ENCODE peak calls at places on chromosome 12, in ten cellular contexts. E is non-pigmented ciliary epithelial cell, F is naive B cell, D is HTR-8/SVneo, J is AG10803, S is adrenal gland, Q is epithelial cell of proximal tubule, R is NCI-H1092 treated with DMSO at 0.1 percent for 48 hours, A is psoas muscle, P is pancreas. O is an unnamed sample.

GRCh38 chr12:29762637-29763300 is 21.0 kb downstream of the TMTC1 start:
- DNase-seq in A (peak), R (no peak), J (no peak), S (no peak), E (no peak), P (no peak), D (no peak), Q (no peak), F (no peak), O (no peak)

GRCh38 chr12:70267550-70267949 is 24.3 kb downstream of the CNOT2 start:
- DNase-seq in F (no peak), J (peak), P (no peak), R (no peak), D (no peak), Q (no peak), E (no peak), S (no peak), A (no peak), O (no peak)

GRCh38 chr12:13007496-13008233 is 7.6 kb upstream of the HEBP1 start:
- DNase-seq in A (no peak), D (no peak), F (no peak), S (no peak), P (no peak), R (no peak), Q (no peak), J (no peak), E (no peak), O (no peak)

GRCh38 chr12:76074701-76075336 is 9.7 kb downstream of the NAP1L1 start:
- DNase-seq in S (no peak), E (no peak), J (no peak), F (no peak), D (no peak), R (no peak), A (no peak), P (no peak), Q (no peak), O (no peak)

GRCh38 chr12:118126119-118126757 is 9.7 kb upstream of the PEBP1 start:
- DNase-seq in D (no peak), F (no peak), A (peak), S (peak), J (no peak), E (no peak), R (peak), P (peak), Q (no peak), O (no peak)

GRCh38 chr12:49705479-49706267 is 1.5 kb downstream of the FMNL3 start:
- DNase-seq in A (peak), Q (no peak), P (no peak), E (no peak), R (no peak), F (peak), J (peak), S (peak), D (peak), O (peak)

GRCh38 chr12:125389061-125389697 is 323.9 kb downstream of the AACS start:
- DNase-seq in A (no peak), J (no peak), D (no peak), F (no peak), P (no peak), R (no peak), S (no peak), Q (no peak), E (no peak), O (no peak)

GRCh38 chr12:92324849-92325500 is 179.3 kb upstream of the BTG1 start:
- DNase-seq in P (no peak), A (no peak), E (no peak), Q (no peak), D (no peak), F (no peak), S (no peak), J (no peak), R (no peak), O (no peak)

GRCh38 chr12:114406326-114407033 is 536 bp upstream of the TBX5 start:
- DNase-seq in R (no peak), E (no peak), J (peak), A (no peak), F (no peak), P (no peak), D (no peak), Q (no peak), S (no peak), O (no peak)

GRCh38 chr12:79983969-79984629 is 49.2 kb upstream of the PPP1R12A start:
- DNase-seq in A (no peak), Q (no peak), R (no peak), J (peak), S (no peak), P (no peak), F (no peak), D (no peak), E (peak), O (no peak)

GRCh38 chr12:49827351-49828099 is 688 bp downstream of the NCKAP5L start:
- DNase-seq in R (peak), E (no peak), S (peak), F (peak), J (peak), D (peak), A (peak), Q (no peak), P (peak), O (no peak)

GRCh38 chr12:77724367-77724957 is 106.2 kb upstream of the NAV3 start:
- DNase-seq in D (no peak), A (no peak), J (peak), P (no peak), F (no peak), E (no peak), R (peak), Q (no peak), S (peak), O (no peak)

GRCh38 chr12:52337054-52337453 is 15.9 kb upstream of the KRT83 start:
- DNase-seq in D (no peak), S (no peak), Q (no peak), P (no peak), A (no peak), J (no peak), E (no peak), R (no peak), F (no peak), O (no peak)

O was measured in kidney epithelial cell.